ENCODE peak calls at places on chromosome 1, in ten cellular contexts. H, F, K, P, C, N, X, M, R and O are unnamed samples. For H3K27me3, the result is how much of the 10 kb centered on the place peaks cover.

GRCh38 chr1:154463512-154463990 is 38.5 kb upstream of the TDRD10 start:
- DNase-seq in H (peak), F (no peak), K (no peak), P (no peak), C (peak), N (no peak), X (no peak), M (no peak), R (no peak), O (no peak)

GRCh38 chr1:192251735-192252134 is 65.1 kb upstream of the RGS21 start:
- DNase-seq in H (no peak), F (no peak), K (no peak), P (no peak), C (peak), N (no peak), X (no peak), M (no peak), R (no peak), O (no peak)

GRCh38 chr1:234909307-234909706 is 219.3 kb downstream of the TOMM20 start:
- DNase-seq in H (no peak), F (no peak), K (no peak), P (no peak), C (no peak), N (no peak), X (no peak), M (no peak), R (no peak), O (no peak)

GRCh38 chr1:151472852-151473731 is 13.8 kb upstream of the POGZ start:
- DNase-seq in H (peak), F (no peak), K (no peak), P (peak), C (peak), N (peak), X (peak), M (peak), R (no peak), O (no peak)

GRCh38 chr1:181075727-181076350 is 12.7 kb upstream of the IER5 start:
- DNase-seq in H (no peak), F (no peak), K (no peak), P (no peak), C (no peak), N (no peak), X (no peak), M (no peak), R (no peak), O (no peak)

GRCh38 chr1:225847610-225848009 is 34.6 kb downstream of the TMEM63A start:
- DNase-seq in H (peak), F (peak), K (no peak), P (no peak), C (peak), N (peak), X (no peak), M (no peak), R (no peak), O (no peak)

GRCh38 chr1:27726173-27726793 is 522 bp downstream of the FAM76A start:
- DNase-seq in H (peak), F (peak), K (peak), P (peak), C (no peak), N (peak), X (peak), M (peak), R (peak), O (peak)

GRCh38 chr1:208851376-208851775 is 607.2 kb upstream of the PLXNA2 start:
- DNase-seq in H (no peak), F (no peak), K (no peak), P (no peak), C (no peak), N (no peak), X (no peak), M (no peak), R (no peak), O (no peak)

GRCh38 chr1:65198095-65198494 is 50.1 kb downstream of the AK4 start:
- DNase-seq in H (no peak), F (no peak), K (no peak), P (no peak), C (no peak), N (no peak), X (no peak), M (no peak), R (no peak), O (no peak)

GRCh38 chr1:154865442-154866256 is 4.4 kb downstream of the KCNN3 start:
- DNase-seq in H (no peak), F (no peak), K (no peak), P (no peak), C (no peak), N (no peak), X (no peak), M (no peak), R (no peak), O (no peak)

GRCh38 chr1:33310702-33311101 is 10.2 kb downstream of the A3GALT2 start:
- DNase-seq in H (no peak), F (no peak), K (no peak), P (no peak), C (peak), N (no peak), X (no peak), M (no peak), R (no peak), O (no peak)

GRCh38 chr1:230390371-230390770 is 35.8 kb downstream of the PGBD5 start:
- DNase-seq in H (no peak), F (no peak), K (no peak), P (no peak), C (no peak), N (no peak), X (no peak), M (no peak), R (no peak), O (peak)

GRCh38 chr1:22868331-22868730 is 104.3 kb downstream of the LACTBL1 start:
- DNase-seq in H (no peak), F (no peak), K (no peak), P (no peak), C (no peak), N (no peak), X (no peak), M (no peak), R (no peak), O (no peak)

GRCh38 chr1:22866868-22867267 is 105.8 kb downstream of the LACTBL1 start:
- DNase-seq in H (no peak), F (no peak), K (no peak), P (no peak), C (no peak), N (no peak), X (no peak), M (no peak), R (no peak), O (no peak)

GRCh38 chr1:22870201-22870871 is 102.3 kb downstream of the LACTBL1 start:
- DNase-seq in H (no peak), F (no peak), K (no peak), P (no peak), C (no peak), N (peak), X (peak), M (peak), R (no peak), O (no peak)

GRCh38 chr1:22872971-22873664 is 99.5 kb downstream of the LACTBL1 start:
- DNase-seq in H (no peak), F (no peak), K (no peak), P (no peak), C (no peak), N (no peak), X (no peak), M (no peak), R (no peak), O (no peak)

DNA sequence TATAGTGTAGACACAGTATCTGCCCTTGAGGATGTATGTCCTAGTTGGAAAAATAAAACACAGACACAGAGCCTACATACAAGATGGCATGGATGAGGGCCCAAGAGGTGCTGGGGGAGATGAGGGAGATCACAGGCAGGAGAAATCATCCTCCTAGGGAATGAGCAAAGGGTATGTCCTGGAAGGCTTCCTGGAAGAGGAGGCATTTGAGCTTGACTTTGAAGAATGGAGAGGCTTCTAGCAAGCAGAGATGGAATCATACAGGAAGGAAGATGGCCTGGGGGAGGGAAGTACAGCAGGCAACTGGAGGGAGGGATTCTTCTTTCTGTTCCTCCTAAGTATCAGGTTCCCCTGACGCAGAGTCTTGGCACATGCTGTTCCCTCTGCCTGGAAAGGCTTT is 103.3 kb downstream of the LACTBL1 start:
- DNase-seq in H (no peak), F (no peak), K (no peak), P (no peak), C (no peak), N (no peak), X (no peak), M (no peak), R (no peak), O (no peak)
- H3K27me3 ChIP-seq in H (under half), F (under half), K (under half), P (under half), C (under half), N (under half), X (under half), M (under half), R (under half), O (under half)

GRCh38 chr1:229087339-229087738 is 183.6 kb upstream of the RAB4A start:
- DNase-seq in H (no peak), F (no peak), K (no peak), P (no peak), C (no peak), N (no peak), X (no peak), M (no peak), R (no peak), O (no peak)
- TF ChIP-seq POLR2AphosphoS5 in H (no peak), F (no peak), K (no peak), P (no peak), C (no peak), N (no peak), X (no peak), M (peak), R (no peak), O (no peak)

GRCh38 chr1:25195835-25196234 is 36.5 kb downstream of the SYF2 start:
- DNase-seq in H (no peak), F (no peak), K (no peak), P (no peak), C (no peak), N (no peak), X (no peak), M (no peak), R (no peak), O (no peak)
- H3K27me3 ChIP-seq in H (under half), F (under half), K (under half), P (under half), C (under half), N (under half), X (under half), M (under half), R (under half), O (under half)

GRCh38 chr1:8863712-8864324 is 14.7 kb downstream of the ENO1 start:
- DNase-seq in H (no peak), F (no peak), K (no peak), P (peak), C (no peak), N (no peak), X (no peak), M (no peak), R (no peak), O (no peak)
- TF ChIP-seq POLR2AphosphoS5 in H (no peak), F (no peak), K (peak), P (no peak), C (peak), N (no peak), X (no peak), M (no peak), R (no peak), O (no peak)

DNA sequence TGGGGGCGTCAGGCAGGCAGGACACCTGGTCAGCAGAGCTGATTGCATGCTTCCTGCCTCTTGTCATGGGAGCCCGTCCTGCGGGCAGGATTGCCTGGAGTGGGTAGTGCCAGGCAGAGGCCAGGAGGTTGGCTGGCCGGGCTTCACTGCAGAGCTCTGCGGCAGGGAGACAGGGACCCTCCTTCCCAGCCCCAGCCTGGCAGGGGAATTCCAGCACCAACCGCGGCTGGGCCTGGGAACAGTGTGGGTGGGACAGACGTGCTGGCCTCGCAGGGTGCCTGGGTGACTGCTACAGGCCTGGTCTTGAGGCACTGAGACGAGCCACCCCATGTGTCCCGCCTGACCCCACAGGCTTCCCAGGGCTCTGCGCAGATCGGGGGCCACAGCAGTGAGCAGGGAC is 70.6 kb downstream of the MORN1 start:
- DNase-seq in H (no peak), F (no peak), K (no peak), P (no peak), C (no peak), N (no peak), X (no peak), M (no peak), R (no peak), O (no peak)
- H3K27me3 ChIP-seq in H (under half), F (under half), K (under half), P (under half), C (under half), N (under half), X (under half), M (under half), R (under half), O (under half)